ENCODE peak calls at places on chromosomes 4 and X, in six cellular contexts. D, H, R, N, P and X are unnamed samples.
A peak's percentile ranks its signal among the peaks of the same experiment; 100 is the strongest.

GRCh38 chr4:42302348-42302747 is 94.9 kb upstream of the SHISA3 start:
- DNase-seq in D (peak; percentile 30), H (no peak), R (no peak), N (no peak), P (peak; percentile 52), X (peak; percentile 33)

GRCh38 chrX:17497193-17497592 is 122.2 kb downstream of the NHS start:
- DNase-seq in D (no peak), H (no peak), R (no peak), N (no peak), P (no peak), X (no peak)

GRCh38 chr4:27790911-27791310 is 930.3 kb downstream of the STIM2 start:
- DNase-seq in D (no peak), H (no peak), R (no peak), N (no peak), P (no peak), X (no peak)

GRCh38 chr4:58587856-58588255 is 1477.7 kb upstream of the IGFBP7 start:
- DNase-seq in D (peak; percentile 22), H (no peak), R (no peak), N (no peak), P (no peak), X (no peak)

GRCh38 chr4:76622126-76622525 is 187.1 kb downstream of the SHROOM3 start:
- DNase-seq in D (no peak), H (no peak), R (no peak), N (peak; percentile 60), P (no peak), X (no peak)

GRCh38 chr4:29277381-29277780 is 1442.8 kb upstream of the PCDH7 start:
- DNase-seq in D (no peak), H (no peak), R (no peak), N (no peak), P (no peak), X (no peak)

GRCh38 chr4:121411151-121411744 is 30.4 kb upstream of the QRFPR start:
- DNase-seq in D (no peak), H (no peak), R (no peak), N (no peak), P (no peak), X (no peak)

GRCh38 chrX:49053223-49054072 is 5.4 kb upstream of the CCDC120 start:
- DNase-seq in D (peak; percentile 86), H (no peak), R (peak; percentile 63), N (peak; percentile 48), P (peak; percentile 92), X (peak; percentile 59)

GRCh38 chrX:105282077-105282476 is 61.6 kb upstream of the TEX13A start:
- DNase-seq in D (no peak), H (no peak), R (no peak), N (no peak), P (no peak), X (no peak)

GRCh38 chrX:653316-653715 is 22.7 kb downstream of the SHOX start:
- DNase-seq in D (no peak), H (no peak), R (no peak), N (no peak), P (no peak), X (no peak)

GRCh38 chr4:145865274-145865941 is 73.2 kb downstream of the ZNF827 start:
- DNase-seq in D (no peak), H (no peak), R (no peak), N (no peak), P (no peak), X (no peak)

GRCh38 chr4:145868637-145869409 is 69.8 kb downstream of the ZNF827 start:
- DNase-seq in D (no peak), H (no peak), R (no peak), N (no peak), P (no peak), X (no peak)

GRCh38 chr4:145867416-145867815 is 71.2 kb downstream of the ZNF827 start:
- DNase-seq in D (no peak), H (no peak), R (no peak), N (no peak), P (no peak), X (no peak)

GRCh38 chr4:145871209-145871608 is 67.4 kb downstream of the ZNF827 start:
- DNase-seq in D (no peak), H (no peak), R (no peak), N (no peak), P (no peak), X (no peak)

DNA sequence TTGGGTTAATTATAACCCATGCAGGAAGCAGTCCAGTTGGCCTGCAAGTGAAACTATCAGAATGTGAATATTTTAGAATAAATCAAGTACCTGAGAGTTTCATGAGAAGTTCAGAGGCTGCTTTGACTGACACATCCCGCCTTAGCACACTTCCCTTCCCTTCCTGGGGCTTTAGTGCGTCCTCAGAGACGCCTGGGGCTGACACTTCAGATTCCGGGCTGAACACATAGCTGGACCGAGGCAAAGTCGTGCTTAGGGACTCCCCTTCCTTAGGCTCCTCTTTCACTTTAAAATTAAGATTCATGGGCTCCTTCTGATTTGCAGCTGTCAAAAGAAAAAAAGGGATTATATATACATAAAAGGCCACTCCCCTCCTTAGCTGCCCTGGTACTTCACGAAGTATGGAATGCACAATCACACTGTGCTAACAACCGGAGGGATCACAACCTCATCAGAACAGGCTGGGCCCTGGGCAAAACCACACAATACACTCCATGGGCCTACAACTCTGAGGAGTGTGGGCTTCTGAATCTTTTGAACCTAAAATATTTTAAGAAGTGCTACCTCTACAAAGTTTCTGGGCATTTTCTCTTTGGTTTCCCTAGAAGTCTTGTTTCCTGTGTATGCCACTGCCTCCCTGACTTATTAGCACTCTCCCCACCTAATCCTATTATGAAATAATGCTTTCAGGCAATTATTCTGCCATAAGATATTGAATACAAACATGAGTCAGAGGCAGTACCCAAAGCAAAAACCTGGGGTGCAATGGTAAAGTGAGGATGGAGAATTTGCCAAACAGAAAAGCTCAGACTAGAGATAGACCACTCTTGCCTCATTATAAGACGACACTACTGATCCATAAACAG is 68.2 kb downstream of the ZNF827 start:
- DNase-seq in D (no peak), H (no peak), R (no peak), N (peak; percentile 37), P (no peak), X (no peak)
- H3K27ac ChIP-seq in D (no peak overlapping the region), H (no peak overlapping the region), R (no peak overlapping the region), N (no peak overlapping the region), P (no peak overlapping the region), X (no peak overlapping the region)

GRCh38 chr4:10183462-10183861 is 66.9 kb upstream of the WDR1 start:
- DNase-seq in D (no peak), H (no peak), R (no peak), N (no peak), P (no peak), X (no peak)
- H3K4me1 ChIP-seq in D (no peaks in the 10 kb centered on the region), H (no peaks in the 10 kb centered on the region), R (no peaks in the 10 kb centered on the region), N (peaks cover 11% of the 10 kb centered on the region), P (no peaks in the 10 kb centered on the region), X (no peaks in the 10 kb centered on the region)

GRCh38 chr4:111449657-111450056 is 695.6 kb upstream of the FAM241A start:
- DNase-seq in D (no peak), H (no peak), R (no peak), N (no peak), P (no peak), X (no peak)
- TF ChIP-seq CTCF in D (no peak), H (no peak), R (no peak), N (no peak), P (no peak), X (no peak)

GRCh38 chr4:122764808-122765189 is 32.3 kb downstream of the BBS12 start:
- DNase-seq in D (no peak), H (no peak), R (no peak), N (no peak), P (no peak), X (no peak)

GRCh38 chr4:122762520-122762919 is 30.0 kb downstream of the BBS12 start:
- DNase-seq in D (no peak), H (no peak), R (no peak), N (no peak), P (no peak), X (no peak)

GRCh38 chr4:122764071-122764807 is 31.7 kb downstream of the BBS12 start:
- DNase-seq in D (no peak), H (no peak), R (no peak), N (no peak), P (no peak), X (no peak)

GRCh38 chr4:122765702-122766352 is 33.3 kb downstream of the BBS12 start:
- DNase-seq in D (peak; percentile 26), H (no peak), R (no peak), N (no peak), P (no peak), X (no peak)

DNA sequence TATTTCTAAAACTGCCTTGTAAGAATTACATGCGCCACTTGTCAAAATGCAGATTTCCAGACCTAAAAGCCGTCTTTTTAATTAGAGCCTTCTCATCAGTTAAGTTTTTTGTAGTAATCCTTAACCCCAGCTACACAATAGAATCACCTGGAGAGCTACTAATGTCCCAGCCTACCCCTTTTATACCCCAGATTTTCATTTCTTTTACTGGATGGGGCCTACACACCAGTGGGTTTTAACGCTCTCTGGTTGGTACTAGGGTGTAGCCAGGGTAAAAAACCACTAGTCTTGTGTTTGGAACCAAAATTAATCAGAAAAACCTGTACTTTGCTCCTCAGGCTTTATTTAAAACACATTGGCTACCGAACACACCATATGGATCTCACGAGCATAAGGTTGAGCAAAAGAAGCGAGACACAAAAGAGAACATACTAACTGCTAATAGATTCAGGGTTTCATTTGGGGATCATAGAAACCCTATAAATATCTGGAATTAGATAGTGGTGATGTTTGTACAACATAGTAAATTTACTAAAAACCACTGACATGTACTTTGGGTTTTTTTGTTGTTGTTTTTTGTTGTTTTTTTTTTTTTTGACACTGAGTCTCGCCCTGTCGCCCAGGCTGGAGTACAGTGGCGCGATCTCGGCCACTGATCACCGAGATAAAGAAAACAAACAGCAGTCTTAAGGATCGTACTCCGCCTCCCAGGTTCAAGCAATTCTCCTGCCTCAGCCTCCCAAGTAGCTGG is 30.6 kb downstream of the BBS12 start:
- DNase-seq in D (no peak), H (no peak), R (no peak), N (no peak), P (peak; percentile 29), X (no peak)
- H3K27ac ChIP-seq in D (no peak overlapping the region), H (no peak overlapping the region), R (no peak overlapping the region), N (no peak overlapping the region), P (peak overlapping the region; percentile 34), X (no peak overlapping the region)

GRCh38 chr4:186687263-186687662 is 36.4 kb downstream of the FAT1 start:
- DNase-seq in D (no peak), H (no peak), R (no peak), N (no peak), P (no peak), X (no peak)
- H3K4me1 ChIP-seq in D (peaks cover 37% of the 10 kb centered on the region), H (no peaks in the 10 kb centered on the region), R (peaks cover 40% of the 10 kb centered on the region), N (peaks cover 16% of the 10 kb centered on the region), P (peaks cover 87% of the 10 kb centered on the region), X (peaks cover 9% of the 10 kb centered on the region)

DNA sequence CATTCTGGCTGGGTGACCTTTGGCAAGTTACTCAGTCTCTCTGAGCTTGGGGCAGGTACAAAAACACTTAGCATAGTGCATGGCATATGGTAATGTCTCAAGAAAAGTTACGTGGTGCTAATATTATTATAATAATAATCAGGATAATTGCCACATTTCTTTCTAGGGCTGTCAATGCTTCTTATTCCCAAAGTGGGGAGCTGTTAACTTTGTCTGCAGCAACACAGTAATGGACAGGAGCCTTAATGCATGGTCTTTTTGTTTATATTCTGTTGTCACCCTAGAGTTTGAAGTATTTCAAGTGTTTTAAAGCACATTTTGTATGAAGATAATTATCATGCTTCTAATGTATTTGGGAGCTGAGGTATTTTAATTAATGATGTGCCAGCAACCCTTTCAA is 121.8 kb downstream of the FHIP1A start:
- DNase-seq in D (no peak), H (no peak), R (no peak), N (no peak), P (no peak), X (no peak)
- TF ChIP-seq CTCF in D (peak; percentile 7), H (no peak), R (no peak), N (no peak), P (peak; percentile 48), X (peak; percentile 37)